ENCODE peak calls at places on chromosomes 11 and 22, in six cellular contexts. W is HepG2, I is GM12891, K is GM12878, D is H1, J is K562. R is an unnamed sample.

GRCh38 chr11:3000032-3000961 is 8.2 kb upstream of the NAP1L4 start:
- DNase-seq in W (no peak), I (no peak), K (no peak), D (no peak), J (no peak), R (no peak)

GRCh38 chr11:59668188-59668949 is 468 bp downstream of the PATL1 start:
- DNase-seq in W (peak), I (peak), K (no peak), D (peak), J (peak), R (peak)

GRCh38 chr11:92552942-92553341 is 328.3 kb downstream of the FAT3 start:
- DNase-seq in W (peak), I (no peak), K (no peak), D (no peak), J (no peak), R (no peak)

GRCh38 chr11:77590194-77590591 is 440 bp downstream of the AQP11 start:
- DNase-seq in W (peak), I (no peak), K (no peak), D (no peak), J (no peak), R (no peak)

GRCh38 chr11:12087075-12087775 is 23.2 kb upstream of the MICAL2 start:
- DNase-seq in W (no peak), I (no peak), K (no peak), D (no peak), J (no peak), R (no peak)

GRCh38 chr11:45400594-45400993 is 114.5 kb upstream of the SYT13 start:
- DNase-seq in W (no peak), I (no peak), K (no peak), D (no peak), J (no peak), R (no peak)

GRCh38 chr22:35561796-35562526 is 21.3 kb downstream of the RASD2 start:
- DNase-seq in W (no peak), I (no peak), K (no peak), D (no peak), J (peak), R (no peak)

GRCh38 chr11:64854534-64855502 is 10.4 kb upstream of the CDC42BPG start:
- DNase-seq in W (peak), I (no peak), K (no peak), D (no peak), J (peak), R (no peak)

GRCh38 chr22:32473388-32473952 is 1.1 kb upstream of the FBXO7 start:
- DNase-seq in W (peak), I (peak), K (peak), D (no peak), J (peak), R (peak)

DNA sequence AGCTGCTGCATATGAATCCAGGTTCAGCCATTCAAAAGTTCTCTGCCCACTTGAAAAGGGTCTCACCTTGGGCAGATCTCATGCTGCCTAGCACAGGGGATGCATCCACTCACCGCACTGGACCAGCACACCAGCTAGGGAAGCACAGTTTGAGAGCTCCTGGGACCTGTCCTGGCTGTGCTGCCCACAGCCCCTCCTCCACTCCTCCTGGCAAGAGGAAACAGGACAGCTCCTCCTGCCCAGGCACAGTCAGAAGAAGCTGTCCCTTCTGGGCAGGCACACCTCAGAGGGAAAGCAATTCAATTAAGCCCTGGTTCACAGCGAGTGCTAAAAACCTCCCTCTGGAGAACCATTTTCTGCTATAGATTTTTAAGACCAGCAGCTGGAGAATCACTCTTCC is 146.7 kb downstream of the ST3GAL4 start:
- DNase-seq in W (no peak), I (no peak), K (no peak), D (no peak), J (no peak), R (no peak)
- TF ChIP-seq TAF1 in W (no peak), I (no peak), K (no peak), D (no peak), J (no peak), R (no peak)

GRCh38 chr11:313787-314547 is at the start of gene IFITM1:
- DNase-seq in W (no peak), I (peak), K (peak), D (no peak), J (peak), R (peak)
- TF ChIP-seq POLR2A in W (no peak), I (peak), K (peak), D (no peak), J (peak), R (peak)

GRCh38 chr22:41487037-41487963 is 18.4 kb downstream of the ACO2 start:
- DNase-seq in W (no peak), I (no peak), K (no peak), D (no peak), J (no peak), R (no peak)

GRCh38 chr22:41488596-41489385 is 19.9 kb downstream of the ACO2 start:
- DNase-seq in W (no peak), I (no peak), K (no peak), D (no peak), J (no peak), R (no peak)

GRCh38 chr22:41488076-41488475 is 19.2 kb downstream of the ACO2 start:
- DNase-seq in W (no peak), I (no peak), K (no peak), D (no peak), J (no peak), R (no peak)

GRCh38 chr22:41491379-41492100 is 22.6 kb downstream of the ACO2 start:
- DNase-seq in W (no peak), I (no peak), K (no peak), D (no peak), J (no peak), R (no peak)
- TF ChIP-seq POLR2AphosphoS5 in W (no peak), I (no peak), K (no peak), D (no peak), J (no peak), R (no peak)

GRCh38 chr11:38300570-38300969 is 1702.5 kb upstream of the RAG2 start:
- DNase-seq in W (no peak), I (no peak), K (no peak), D (no peak), J (no peak), R (no peak)

GRCh38 chr11:38304926-38305325 is 1706.9 kb upstream of the RAG2 start:
- DNase-seq in W (no peak), I (no peak), K (no peak), D (no peak), J (no peak), R (no peak)

GRCh38 chr11:38302564-38302963 is 1704.5 kb upstream of the RAG2 start:
- DNase-seq in W (no peak), I (no peak), K (no peak), D (no peak), J (no peak), R (no peak)

GRCh38 chr11:38307455-38307854 is 1709.4 kb upstream of the RAG2 start:
- DNase-seq in W (no peak), I (no peak), K (no peak), D (no peak), J (no peak), R (no peak)

GRCh38 chr11:38305682-38306081 is 1707.6 kb upstream of the RAG2 start:
- DNase-seq in W (no peak), I (no peak), K (no peak), D (no peak), J (no peak), R (no peak)
- TF ChIP-seq TAF1 in W (no peak), I (no peak), K (no peak), D (no peak), J (no peak), R (no peak)